ENCODE peak calls at places on chromosome 21, in six cellular contexts. K, C, T, O, J and R are unnamed samples.

GRCh38 chr21:35933466-35933865 is 126.9 kb downstream of the SETD4 start:
- DNase-seq in K (peak), C (peak), T (peak), O (peak), J (peak), R (peak)

GRCh38 chr21:40231979-40232378 is 364.7 kb downstream of the PCP4 start:
- DNase-seq in K (no peak), C (no peak), T (no peak), O (no peak), J (no peak), R (no peak)

GRCh38 chr21:15754640-15755039 is 24.9 kb downstream of the USP25 start:
- DNase-seq in K (no peak), C (no peak), T (peak), O (peak), J (no peak), R (peak)

GRCh38 chr21:33893917-33894316 is 21.7 kb downstream of the ATP5PO start:
- DNase-seq in K (no peak), C (no peak), T (no peak), O (no peak), J (no peak), R (no peak)

GRCh38 chr21:26849428-26850115 is 4.4 kb upstream of the ADAMTS1 start:
- DNase-seq in K (no peak), C (no peak), T (peak), O (peak), J (no peak), R (peak)

GRCh38 chr21:33588485-33589335 is at the start of gene DONSON:
- DNase-seq in K (peak), C (peak), T (peak), O (peak), J (peak), R (peak)

GRCh38 chr21:26115346-26115745 is 55.2 kb downstream of the APP start:
- DNase-seq in K (no peak), C (no peak), T (no peak), O (peak), J (no peak), R (no peak)

GRCh38 chr21:29351691-29352090 is 53.0 kb downstream of the BACH1 start:
- DNase-seq in K (no peak), C (no peak), T (peak), O (peak), J (peak), R (peak)

GRCh38 chr21:29558331-29558730 is 259.6 kb downstream of the BACH1 start:
- DNase-seq in K (no peak), C (no peak), T (no peak), O (no peak), J (no peak), R (no peak)

GRCh38 chr21:23890652-23891051 is 1716.6 kb downstream of the MRPL39 start:
- DNase-seq in K (no peak), C (no peak), T (no peak), O (no peak), J (no peak), R (no peak)

GRCh38 chr21:23887709-23888303 is 1719.5 kb downstream of the MRPL39 start:
- DNase-seq in K (no peak), C (no peak), T (no peak), O (no peak), J (no peak), R (no peak)

GRCh38 chr21:23881783-23882182 is 1725.5 kb downstream of the MRPL39 start:
- DNase-seq in K (no peak), C (no peak), T (no peak), O (no peak), J (no peak), R (no peak)

GRCh38 chr21:23886828-23887708 is 1720.2 kb downstream of the MRPL39 start:
- DNase-seq in K (no peak), C (no peak), T (no peak), O (no peak), J (no peak), R (no peak)
- H3K4me3 ChIP-seq in K (no peak), C (no peak), T (no peak), O (no peak), J (no peak), R (no peak)

GRCh38 chr21:42123509-42123908 is 52.4 kb downstream of the UMODL1 start:
- DNase-seq in K (no peak), C (no peak), T (no peak), O (no peak), J (no peak), R (no peak)
- TF ChIP-seq CTCF in K (no peak), C (no peak), T (no peak), O (no peak), J (no peak), R (no peak)

DNA sequence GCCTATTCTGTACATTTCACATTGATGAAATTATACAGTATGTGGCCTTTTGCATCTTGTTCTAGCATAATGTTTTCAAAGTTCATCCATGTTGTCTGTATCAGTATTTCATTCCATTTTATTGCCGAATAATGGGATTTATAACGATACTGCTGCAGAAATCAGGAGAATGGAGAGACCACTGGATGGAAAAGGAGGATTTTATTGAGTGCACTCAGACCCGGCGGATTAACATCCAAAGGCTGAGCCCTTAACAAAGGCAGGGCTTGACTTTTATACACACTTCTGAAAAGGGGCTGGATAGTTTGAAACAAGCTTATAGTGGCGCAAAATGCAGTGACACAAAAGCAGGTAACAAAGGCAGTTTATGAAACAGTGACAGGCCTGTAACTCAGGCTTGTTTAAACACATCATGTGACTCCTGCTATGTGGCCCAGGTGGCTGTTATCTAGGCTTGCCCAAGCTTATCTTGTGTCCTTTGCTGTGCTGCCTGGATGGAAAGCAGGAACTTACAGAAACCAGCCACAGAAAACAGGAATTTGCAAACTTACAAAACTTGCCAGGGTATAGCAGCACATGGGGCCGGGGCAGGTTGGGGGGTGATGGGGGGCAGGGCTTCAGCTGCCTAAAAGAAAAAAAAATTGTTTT is 32.8 kb upstream of the KCNJ15 start:
- DNase-seq in K (no peak), C (no peak), T (peak), O (peak), J (no peak), R (no peak)
- H3K4me3 ChIP-seq in K (no peak), C (no peak), T (no peak), O (no peak), J (no peak), R (no peak)

DNA sequence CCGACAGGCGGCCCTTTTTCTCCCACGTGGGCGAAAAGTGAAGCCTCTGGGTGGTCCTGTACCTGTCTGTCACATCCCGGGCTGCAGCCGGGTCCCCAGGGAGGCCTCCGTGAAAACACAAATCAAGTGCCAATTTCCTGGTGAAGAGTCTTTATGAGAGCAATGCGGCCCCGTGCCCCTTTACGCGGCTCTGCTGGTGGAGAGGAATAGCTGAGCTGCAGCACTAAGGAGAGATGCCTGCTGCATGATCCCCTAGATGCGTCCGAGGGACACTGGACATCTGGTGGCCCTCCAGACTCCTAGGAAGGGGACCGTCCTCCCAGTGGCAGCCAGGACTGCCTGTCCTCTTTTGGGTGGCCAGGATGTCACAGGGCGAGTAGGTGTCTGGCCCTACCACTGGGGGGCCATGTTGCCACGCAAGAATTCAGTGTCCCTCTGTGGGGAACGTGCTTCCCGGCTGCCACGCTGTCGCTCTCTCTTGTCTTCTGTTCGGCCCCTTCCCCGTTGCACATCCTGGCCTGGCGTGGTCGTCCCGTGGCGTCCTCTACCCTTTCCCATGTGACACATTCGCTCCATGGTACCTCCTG is 38.7 kb downstream of the COL18A1 start:
- DNase-seq in K (peak), C (no peak), T (no peak), O (no peak), J (no peak), R (no peak)
- TF ChIP-seq CTCF in K (no peak), C (no peak), T (peak), O (peak), J (peak), R (peak)

GRCh38 chr21:21436012-21436545 is 437.9 kb downstream of the NCAM2 start:
- DNase-seq in K (no peak), C (no peak), T (peak), O (peak), J (peak), R (peak)
- H3K4me3 ChIP-seq in K (no peak), C (no peak), T (no peak), O (no peak), J (no peak), R (no peak)

GRCh38 chr21:30563630-30564029 is 2.5 kb upstream of the KRTAP19-7 start:
- DNase-seq in K (no peak), C (no peak), T (no peak), O (no peak), J (no peak), R (no peak)

GRCh38 chr21:30563072-30563471 is 2.0 kb upstream of the KRTAP19-7 start:
- DNase-seq in K (no peak), C (no peak), T (no peak), O (no peak), J (no peak), R (no peak)

GRCh38 chr21:30567617-30568016 is 6.5 kb upstream of the KRTAP19-7 start:
- DNase-seq in K (no peak), C (no peak), T (no peak), O (no peak), J (no peak), R (no peak)

GRCh38 chr21:30561264-30561895 is at the start of gene KRTAP19-7:
- DNase-seq in K (no peak), C (no peak), T (no peak), O (no peak), J (no peak), R (no peak)

GRCh38 chr21:30561957-30562356 is 843 bp upstream of the KRTAP19-7 start:
- DNase-seq in K (no peak), C (no peak), T (no peak), O (no peak), J (no peak), R (no peak)
- TF ChIP-seq CTCF in K (no peak), C (no peak), T (no peak), O (no peak), J (no peak), R (no peak)

DNA sequence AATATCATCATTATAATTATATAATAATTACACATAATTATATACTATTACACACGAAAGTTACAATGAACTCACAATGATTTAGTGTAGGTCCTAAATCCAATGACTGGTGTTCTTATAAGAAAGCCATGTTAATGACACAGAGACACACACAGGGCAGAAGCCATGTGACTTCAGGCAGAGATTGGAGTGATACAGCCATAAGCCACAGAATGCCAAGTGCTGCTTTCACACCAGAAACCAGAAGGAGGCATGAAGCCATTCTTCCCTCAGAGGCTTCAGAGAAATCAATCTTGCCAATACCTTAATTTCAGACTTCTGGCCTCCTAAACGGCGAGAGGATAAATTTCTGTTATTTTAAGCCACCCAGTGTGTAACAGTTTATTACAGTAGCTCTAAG is 147.4 kb upstream of the KRTAP19-8 start:
- DNase-seq in K (no peak), C (no peak), T (no peak), O (no peak), J (no peak), R (no peak)
- H3K4me3 ChIP-seq in K (no peak), C (no peak), T (no peak), O (no peak), J (no peak), R (no peak)

DNA sequence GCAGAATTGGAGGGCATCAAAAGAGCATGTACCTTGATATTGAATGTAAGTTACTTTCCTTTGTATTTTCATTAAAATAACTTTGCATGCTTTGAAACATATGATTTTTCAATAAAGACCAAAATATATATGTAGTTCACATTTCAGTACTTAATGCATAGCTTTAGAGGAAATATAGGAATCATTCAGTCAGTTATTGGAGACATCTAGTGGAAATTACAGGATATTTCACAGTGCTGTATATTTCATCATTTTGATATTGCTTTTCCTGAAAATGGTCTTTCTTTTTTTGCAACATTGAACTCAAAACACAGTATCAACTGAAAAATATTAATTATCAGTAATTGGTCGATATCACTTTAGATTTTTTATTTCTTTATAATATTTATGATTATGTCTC is 375.8 kb downstream of the NCAM2 start:
- DNase-seq in K (no peak), C (no peak), T (peak), O (peak), J (no peak), R (peak)
- TF ChIP-seq CTCF in K (no peak), C (peak), T (peak), O (peak), J (peak), R (peak)